ENCODE peak calls at places on chromosomes 13 and 19, in ten cellular contexts. J, X, N, G, R, Z, D, C, T and V are unnamed samples.
A peak's percentile ranks its signal among the peaks of the same experiment; 100 is the strongest.

GRCh38 chr19:3968556-3969434 is 2.1 kb downstream of the DAPK3 start:
- DNase-seq in J (no peak), X (peak; percentile 98), N (no peak), G (no peak), R (peak; percentile 90), Z (no peak), D (peak; percentile 87), C (peak; percentile 90), T (peak; percentile 99), V (no peak)

GRCh38 chr13:85462792-85463425 is 336.3 kb downstream of the SLITRK6 start:
- DNase-seq in J (no peak), X (no peak), N (no peak), G (no peak), R (peak; percentile 28), Z (no peak), D (no peak), C (no peak), T (no peak), V (no peak)

GRCh38 chr19:16908759-16909158 is 20.0 kb downstream of the F2RL3 start:
- DNase-seq in J (no peak), X (no peak), N (no peak), G (no peak), R (no peak), Z (no peak), D (no peak), C (no peak), T (no peak), V (no peak)

GRCh38 chr19:41421314-41421713 is 5.9 kb downstream of the B3GNT8 start:
- DNase-seq in J (no peak), X (no peak), N (no peak), G (no peak), R (no peak), Z (no peak), D (no peak), C (no peak), T (no peak), V (no peak)

GRCh38 chr19:12913871-12914690 is 5.0 kb downstream of the SYCE2 start:
- DNase-seq in J (peak; percentile 22), X (peak; percentile 48), N (no peak), G (no peak), R (no peak), Z (no peak), D (no peak), C (no peak), T (no peak), V (peak; percentile 51)

GRCh38 chr19:4730740-4731171 is 7.1 kb upstream of the DPP9 start:
- DNase-seq in J (peak; percentile 54), X (no peak), N (peak; percentile 76), G (no peak), R (peak; percentile 54), Z (no peak), D (no peak), C (no peak), T (no peak), V (peak; percentile 49)

GRCh38 chr19:42368765-42369164 is 21.3 kb downstream of the CNFN start:
- DNase-seq in J (no peak), X (no peak), N (no peak), G (no peak), R (no peak), Z (no peak), D (no peak), C (no peak), T (no peak), V (no peak)

GRCh38 chr13:71754407-71754974 is 112.5 kb downstream of the DACH1 start:
- DNase-seq in J (no peak), X (no peak), N (no peak), G (no peak), R (no peak), Z (no peak), D (no peak), C (peak; percentile 19), T (no peak), V (no peak)

GRCh38 chr13:42395066-42395821 is 123.3 kb downstream of the AKAP11 start:
- DNase-seq in J (no peak), X (no peak), N (peak; percentile 55), G (no peak), R (no peak), Z (no peak), D (no peak), C (no peak), T (no peak), V (no peak)

GRCh38 chr19:30556230-30556711 is 184.1 kb downstream of the ZNF536 start:
- DNase-seq in J (no peak), X (no peak), N (no peak), G (no peak), R (no peak), Z (peak; percentile 18), D (no peak), C (no peak), T (no peak), V (no peak)

GRCh38 chr13:26011996-26012688 is 39.7 kb downstream of the SHISA2 start:
- DNase-seq in J (peak; percentile 60), X (no peak), N (peak; percentile 47), G (no peak), R (no peak), Z (no peak), D (no peak), C (no peak), T (no peak), V (peak; percentile 73)

GRCh38 chr19:32675720-32676185 is at the start of gene RGS9BP:
- DNase-seq in J (peak; percentile 53), X (peak; percentile 72), N (peak; percentile 69), G (peak; percentile 66), R (peak; percentile 85), Z (peak; percentile 68), D (peak; percentile 88), C (peak; percentile 73), T (peak; percentile 59), V (peak; percentile 52)